ENCODE peak calls at places on chromosomes 7 and 10, in seven cellular contexts. H is neural progenitor cell, W is fibroblast of lung, M is H1, X is mesendoderm, K is mesenchymal stem cell, P is neuronal stem cell. C is an unnamed sample.

GRCh38 chr7:149822353-149822943 is 15.7 kb upstream of the ZNF862 start:
- DNase-seq in H (no peak), W (no peak), M (no peak), X (no peak), K (no peak), P (no peak), C (peak; percentile 71)

GRCh38 chr10:48605786-48606529 is 1.1 kb upstream of the ARHGAP22 start:
- DNase-seq in H (no peak), W (no peak), M (peak; percentile 22), X (no peak), K (peak; percentile 47), P (no peak), C (no peak)

GRCh38 chr7:91251877-91252276 is 12.4 kb upstream of the FZD1 start:
- DNase-seq in H (no peak), W (no peak), M (no peak), X (no peak), K (no peak), P (no peak), C (no peak)

GRCh38 chr10:101512741-101513140 is 75.3 kb downstream of the POLL start:
- DNase-seq in H (no peak), W (peak; percentile 69), M (no peak), X (no peak), K (peak; percentile 55), P (no peak), C (no peak)

GRCh38 chr7:70355591-70356323 is 757.5 kb downstream of the AUTS2 start:
- DNase-seq in H (peak; percentile 69), W (no peak), M (no peak), X (no peak), K (no peak), P (no peak), C (no peak)

GRCh38 chr7:115009736-115010435 is 88.0 kb downstream of the MDFIC start:
- DNase-seq in H (no peak), W (peak; percentile 92), M (no peak), X (no peak), K (peak; percentile 23), P (no peak), C (no peak)

GRCh38 chr10:69730251-69731156 is 71.2 kb upstream of the COL13A1 start:
- DNase-seq in H (no peak), W (peak; percentile 96), M (no peak), X (no peak), K (peak; percentile 61), P (no peak), C (no peak)

GRCh38 chr10:101291254-101292193 is 62.3 kb upstream of the LBX1 start:
- DNase-seq in H (peak; percentile 94), W (no peak), M (peak; percentile 86), X (peak; percentile 86), K (peak; percentile 48), P (no peak), C (peak; percentile 85)

GRCh38 chr10:61438141-61438984 is 14.8 kb downstream of the TMEM26 start:
- DNase-seq in H (no peak), W (peak; percentile 65), M (no peak), X (peak; percentile 77), K (peak; percentile 74), P (no peak), C (no peak)

GRCh38 chr7:33137098-33137497 is 7.7 kb downstream of the BBS9 start:
- DNase-seq in H (no peak), W (no peak), M (peak; percentile 50), X (no peak), K (no peak), P (no peak), C (peak; percentile 66)

GRCh38 chr10:59823751-59824150 is 70.5 kb upstream of the MRLN start:
- DNase-seq in H (no peak), W (no peak), M (no peak), X (no peak), K (no peak), P (no peak), C (no peak)

GRCh38 chr7:26307226-26307625 is 15.6 kb downstream of the SNX10 start:
- DNase-seq in H (no peak), W (peak; percentile 56), M (no peak), X (no peak), K (peak; percentile 75), P (no peak), C (no peak)

GRCh38 chr10:33753389-33753788 is 418.9 kb upstream of the NRP1 start:
- DNase-seq in H (no peak), W (no peak), M (no peak), X (no peak), K (no peak), P (no peak), C (no peak)

GRCh38 chr7:86956567-86956966 is 102.9 kb downstream of the ELAPOR2 start:
- DNase-seq in H (no peak), W (no peak), M (no peak), X (peak; percentile 55), K (no peak), P (no peak), C (no peak)

GRCh38 chr7:117083648-117084047 is 130.3 kb downstream of the ST7 start:
- DNase-seq in H (no peak), W (no peak), M (no peak), X (no peak), K (no peak), P (no peak), C (no peak)

GRCh38 chr7:28686418-28686800 is 271.7 kb downstream of the TRIL start:
- DNase-seq in H (peak; percentile 80), W (peak; percentile 77), M (peak; percentile 51), X (peak; percentile 95), K (peak; percentile 85), P (peak; percentile 69), C (no peak)

DNA sequence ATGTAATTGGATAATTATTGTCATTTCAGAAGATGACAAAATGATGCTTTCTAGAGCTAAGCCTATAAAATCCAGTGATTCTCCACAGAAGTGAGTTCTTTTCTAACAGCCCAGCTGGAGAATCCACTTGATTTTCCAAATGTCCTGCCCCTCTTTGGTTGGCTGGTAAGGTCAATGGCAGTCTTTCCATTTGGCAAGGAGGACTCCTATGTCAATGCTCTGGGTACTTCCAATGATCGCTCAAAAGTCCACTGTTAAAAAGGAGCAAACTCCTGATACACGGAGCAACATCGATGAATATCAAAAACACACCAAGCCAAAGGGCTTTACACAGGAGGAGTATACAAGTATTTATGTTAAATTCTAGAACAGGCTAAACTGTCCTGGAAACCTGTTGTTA is 57.8 kb downstream of the STK17A start:
- DNase-seq in H (no peak), W (no peak), M (no peak), X (no peak), K (no peak), P (no peak), C (no peak)
- H3K36me3 ChIP-seq in H (peaks cover 8% of the 10 kb centered on the region), W (peaks cover 9% of the 10 kb centered on the region), M (peaks cover 30% of the 10 kb centered on the region), X (peaks cover 4% of the 10 kb centered on the region), K (peaks cover 70% of the 10 kb centered on the region), P (peaks cover 81% of the 10 kb centered on the region), C (peaks cover 16% of the 10 kb centered on the region)

DNA sequence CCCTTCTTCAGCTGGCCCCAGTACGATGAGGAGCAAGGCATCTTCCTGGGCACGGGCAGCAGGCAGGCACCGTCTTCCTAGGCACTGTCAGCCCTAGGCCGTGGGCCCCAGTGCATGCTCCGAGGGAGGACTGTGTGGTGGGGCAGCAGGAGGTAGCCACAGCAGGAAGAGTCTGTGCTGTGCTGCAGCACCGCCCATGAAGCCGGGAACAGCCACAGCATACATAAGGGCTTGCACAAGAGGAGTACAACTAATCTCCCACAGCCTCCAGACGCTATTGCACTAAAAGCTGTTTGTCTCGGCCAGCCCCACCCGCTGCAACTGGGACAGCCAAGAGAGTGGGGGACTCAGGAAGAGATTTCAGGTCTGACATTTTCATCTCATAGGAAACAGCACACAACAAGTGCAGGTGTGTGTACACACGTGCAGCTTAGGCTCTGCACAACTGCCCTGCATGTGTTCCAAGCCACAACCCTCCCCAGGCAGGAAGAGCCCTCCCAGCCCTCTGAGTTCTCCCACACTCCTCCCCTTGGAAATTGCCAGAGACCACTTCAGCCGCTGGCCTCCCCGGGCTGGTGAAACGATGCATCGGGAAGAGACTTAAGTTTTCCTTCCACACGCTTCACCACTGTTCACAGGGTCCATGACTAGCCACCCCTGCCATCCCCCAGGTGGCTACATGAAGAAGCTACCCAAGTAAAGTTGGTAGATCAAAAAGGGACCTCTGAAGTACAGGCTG is 88.1 kb upstream of the DDC start:
- DNase-seq in H (no peak), W (peak; percentile 80), M (peak; percentile 40), X (no peak), K (peak; percentile 72), P (no peak), C (no peak)
- H3K9ac ChIP-seq in H (no peak overlapping the region), W (no peak overlapping the region), M (no peak overlapping the region), X (no peak overlapping the region), K (peak overlapping the region; percentile 48), P (peak overlapping the region; percentile 45), C (no peak overlapping the region)

GRCh38 chr10:111998728-111999127 is 184.8 kb downstream of the GPAM start:
- DNase-seq in H (no peak), W (no peak), M (no peak), X (peak; percentile 64), K (no peak), P (no peak), C (no peak)

GRCh38 chr10:111999205-111999914 is 184.2 kb downstream of the GPAM start:
- DNase-seq in H (peak; percentile 72), W (no peak), M (no peak), X (peak; percentile 84), K (no peak), P (peak; percentile 38), C (no peak)

GRCh38 chr10:112002191-112002590 is 181.4 kb downstream of the GPAM start:
- DNase-seq in H (no peak), W (no peak), M (no peak), X (no peak), K (no peak), P (no peak), C (no peak)

GRCh38 chr10:112000466-112000865 is 183.1 kb downstream of the GPAM start:
- DNase-seq in H (no peak), W (no peak), M (no peak), X (no peak), K (no peak), P (no peak), C (no peak)

GRCh38 chr10:111999915-112000302 is 183.7 kb downstream of the GPAM start:
- DNase-seq in H (no peak), W (no peak), M (no peak), X (peak; percentile 62), K (no peak), P (no peak), C (no peak)
- H3K36me3 ChIP-seq in H (no peaks in the 10 kb centered on the region), W (no peaks in the 10 kb centered on the region), M (no peaks in the 10 kb centered on the region), X (no peaks in the 10 kb centered on the region), K (no peaks in the 10 kb centered on the region), P (no peaks in the 10 kb centered on the region), C (no peaks in the 10 kb centered on the region)

DNA sequence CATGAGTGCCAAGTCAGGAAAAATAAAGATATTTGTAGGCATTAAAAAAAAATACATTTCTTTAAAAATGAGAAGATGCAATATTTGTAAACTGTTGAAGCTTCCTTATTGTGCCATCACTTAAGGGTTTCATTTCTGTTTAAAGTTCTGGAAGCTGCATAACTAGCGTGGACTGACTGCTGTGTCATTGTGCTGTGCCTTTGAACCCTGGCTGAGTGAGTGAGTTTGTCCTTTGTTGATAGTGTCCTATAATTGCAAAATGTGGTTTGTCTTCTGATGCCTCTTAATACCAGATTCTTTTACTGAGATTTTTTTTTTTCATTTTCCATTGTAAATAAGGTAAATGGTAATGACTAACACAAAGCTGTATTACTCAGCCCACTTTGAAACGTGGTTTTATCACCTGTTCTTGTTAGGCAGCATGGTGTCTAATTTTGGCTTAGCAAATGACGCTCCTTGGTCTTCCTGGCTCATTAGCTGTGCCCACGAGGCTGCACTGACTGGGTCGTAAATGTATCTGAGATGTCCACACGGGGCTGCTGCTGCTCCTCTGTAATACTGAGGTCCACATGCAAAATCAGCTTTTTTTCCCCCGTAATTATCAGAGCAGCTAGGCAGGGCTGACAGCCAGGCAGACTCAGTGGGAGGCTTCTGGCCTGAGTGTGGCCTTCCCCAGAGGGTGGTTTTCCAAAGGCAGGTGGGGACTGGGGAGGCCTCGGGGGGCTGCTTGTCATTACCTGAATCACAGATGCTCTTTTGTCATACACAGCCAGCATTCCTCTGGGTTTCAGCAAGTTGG is 14.8 kb downstream of the ZSCAN25 start:
- DNase-seq in H (peak; percentile 43), W (peak; percentile 23), M (no peak), X (peak; percentile 43), K (no peak), P (no peak), C (no peak)
- H3K9ac ChIP-seq in H (peak overlapping the region; percentile 27), W (no peak overlapping the region), M (no peak overlapping the region), X (no peak overlapping the region), K (peak overlapping the region; percentile 46), P (no peak overlapping the region), C (no peak overlapping the region)